ENCODE peak calls at places on chromosome 11, in nine cellular contexts. L is stimulated activated CD4-positive, alpha-beta T cell treated with anti-CD3 and anti-CD28 coated beads, Interleukin-2, amount 100 ng/mL, for 48 hours; Q is kidney tubule cell; E is H54; M is activated T-helper 1 cell treated with Interleukin-2 at 50 U/mL for 16 hours; X is cerebellar nuclear complex; Z is effector CD4-positive, alpha-beta T cell; K is glutamatergic neuron; R is T-helper 9 cell. F is an unnamed sample.
A peak's percentile ranks its signal among the peaks of the same experiment; 100 is the strongest.

GRCh38 chr11:107682182-107682971 is 29.5 kb downstream of the SLN start:
- DNase-seq in L (no peak), Q (no peak), E (no peak), M (no peak), X (no peak), Z (no peak), K (no peak), R (no peak), F (no peak)

GRCh38 chr11:69213315-69213714 is 57.6 kb downstream of the SMIM38 start:
- DNase-seq in L (peak; percentile 13), Q (peak; percentile 51), E (no peak), M (no peak), X (no peak), Z (no peak), K (no peak), R (no peak), F (no peak)

GRCh38 chr11:30333405-30333804 is 10.5 kb downstream of the ARL14EP start:
- DNase-seq in L (no peak), Q (peak; percentile 26), E (no peak), M (no peak), X (no peak), Z (no peak), K (no peak), R (no peak), F (no peak)

GRCh38 chr11:70498976-70499801 is 100.9 kb downstream of the CTTN start:
- DNase-seq in L (no peak), Q (no peak), E (no peak), M (no peak), X (no peak), Z (no peak), K (no peak), R (no peak), F (no peak)

GRCh38 chr11:116509566-116509965 is 263.2 kb downstream of the BUD13 start:
- DNase-seq in L (no peak), Q (no peak), E (no peak), M (no peak), X (no peak), Z (no peak), K (no peak), R (no peak), F (no peak)

GRCh38 chr11:75900848-75901247 is 85.8 kb downstream of the UVRAG start:
- DNase-seq in L (no peak), Q (no peak), E (no peak), M (no peak), X (no peak), Z (no peak), K (no peak), R (no peak), F (no peak)

GRCh38 chr11:116513894-116514293 is 258.9 kb downstream of the BUD13 start:
- DNase-seq in L (peak; percentile 3), Q (peak; percentile 20), E (no peak), M (no peak), X (no peak), Z (no peak), K (peak; percentile 68), R (no peak), F (no peak)

GRCh38 chr11:11916981-11917399 is 75.2 kb downstream of the USP47 start:
- DNase-seq in L (no peak), Q (peak; percentile 53), E (no peak), M (no peak), X (no peak), Z (no peak), K (no peak), R (no peak), F (no peak)

GRCh38 chr11:57568330-57568766 is 876 bp upstream of the UBE2L6 start:
- DNase-seq in L (peak; percentile 94), Q (peak; percentile 76), E (no peak), M (peak; percentile 78), X (no peak), Z (peak; percentile 84), K (no peak), R (peak; percentile 91), F (peak; percentile 85)

GRCh38 chr11:75492181-75492820 is 33.4 kb downstream of the GDPD5 start:
- DNase-seq in L (peak; percentile 48), Q (peak; percentile 73), E (peak; percentile 67), M (peak; percentile 48), X (no peak), Z (peak; percentile 31), K (no peak), R (peak; percentile 43), F (no peak)

GRCh38 chr11:66914505-66914904 is 43.7 kb downstream of the PC start:
- DNase-seq in L (no peak), Q (no peak), E (no peak), M (no peak), X (no peak), Z (no peak), K (no peak), R (no peak), F (no peak)